ENCODE peak calls at places on chromosome 11, in six cellular contexts. D is activated CD4-positive, CD25-positive, alpha-beta regulatory T cell treated with anti-CD3 and anti-CD28 coated beads, Interleukin-2, amount 50 U/mL, for 16 hours; Y is HEK293T; S is KBM-7; N is PC-3; V is NCI-H1105. U is an unnamed sample.

GRCh38 chr11:9609841-9610240 is 36.4 kb downstream of the WEE1 start:
- DNase-seq in S (no peak), D (no peak), Y (no peak), N (no peak), V (no peak), U (no peak)

GRCh38 chr11:72250661-72251465 is 6.9 kb upstream of the PHOX2A start:
- DNase-seq in V (no peak), N (no peak), D (no peak), S (no peak), Y (no peak), U (no peak)

GRCh38 chr11:107608809-107609208 is 17.9 kb downstream of the ELMOD1 start:
- DNase-seq in S (no peak), D (no peak), V (no peak), Y (no peak), N (no peak), U (no peak)

GRCh38 chr11:87428266-87428665 is 390.5 kb downstream of the TMEM135 start:
- DNase-seq in V (no peak), S (no peak), N (peak; percentile 91), Y (no peak), D (no peak), U (no peak)

GRCh38 chr11:45858751-45859398 is 11.6 kb downstream of the CRY2 start:
- DNase-seq in N (no peak), Y (no peak), D (no peak), V (no peak), S (no peak), U (no peak)

GRCh38 chr11:72421351-72421750 is 13.0 kb downstream of the CLPB start:
- DNase-seq in Y (no peak), N (peak; percentile 54), D (no peak), S (no peak), V (no peak), U (no peak)

GRCh38 chr11:6202036-6202435 is 3.0 kb downstream of the OR52W1 start:
- DNase-seq in S (no peak), D (no peak), Y (no peak), N (no peak), V (no peak), U (no peak)

GRCh38 chr11:65584723-65585171 is 8.9 kb downstream of the EHBP1L1 start:
- DNase-seq in S (no peak), D (no peak), V (no peak), Y (no peak), N (no peak), U (no peak)

U was measured in NCI-H526 treated with DMSO at 0.1 percent for 48 hours.